ENCODE peak calls at places on chromosomes 3 and 15, in six cellular contexts. Z is CD4-positive, alpha-beta T cell; N is psoas muscle; S is Panc1; A is GM23248; K is iPS DF 6.9. L is an unnamed sample.

GRCh38 chr15:60729850-60730458 is 251.0 kb upstream of the ICE2 start:
- DNase-seq in Z (no peak), K (no peak), A (no peak), N (no peak), S (no peak), L (no peak)

GRCh38 chr3:104554409-104554808 is 812.3 kb upstream of the ALCAM start:
- DNase-seq in Z (no peak), K (no peak), A (no peak), S (no peak), N (no peak), L (no peak)

GRCh38 chr15:63973212-63974009 is 72.9 kb downstream of the DAPK2 start:
- DNase-seq in Z (no peak), K (no peak), N (no peak), A (peak; percentile 84), S (no peak), L (no peak)

GRCh38 chr3:50491023-50491422 is 12.4 kb downstream of the CACNA2D2 start:
- DNase-seq in N (no peak), A (no peak), S (no peak), Z (no peak), K (no peak), L (no peak)

GRCh38 chr15:36863551-36863950 is 236.8 kb downstream of the MEIS2 start:
- DNase-seq in N (no peak), K (no peak), S (no peak), A (no peak), Z (no peak), L (no peak)

GRCh38 chr15:65816441-65816840 is 24.3 kb upstream of the DENND4A start:
- DNase-seq in S (no peak), K (no peak), N (no peak), A (no peak), Z (no peak), L (no peak)

GRCh38 chr15:61000276-61000675 is 228.8 kb downstream of the RORA start:
- DNase-seq in K (no peak), N (no peak), Z (no peak), A (no peak), S (no peak), L (no peak)

GRCh38 chr3:78708565-78709073 is 1059.2 kb downstream of the ROBO1 start:
- DNase-seq in N (no peak), S (no peak), A (no peak), Z (no peak), K (no peak), L (no peak)

GRCh38 chr3:156628095-156628690 is 46.2 kb upstream of the TIPARP start:
- DNase-seq in N (no peak), Z (no peak), S (no peak), A (peak; percentile 39), K (no peak), L (no peak)

GRCh38 chr3:168024537-168024941 is 71.2 kb downstream of the GOLIM4 start:
- DNase-seq in Z (no peak), S (no peak), N (no peak), K (no peak), A (peak; percentile 91), L (no peak)

DNA sequence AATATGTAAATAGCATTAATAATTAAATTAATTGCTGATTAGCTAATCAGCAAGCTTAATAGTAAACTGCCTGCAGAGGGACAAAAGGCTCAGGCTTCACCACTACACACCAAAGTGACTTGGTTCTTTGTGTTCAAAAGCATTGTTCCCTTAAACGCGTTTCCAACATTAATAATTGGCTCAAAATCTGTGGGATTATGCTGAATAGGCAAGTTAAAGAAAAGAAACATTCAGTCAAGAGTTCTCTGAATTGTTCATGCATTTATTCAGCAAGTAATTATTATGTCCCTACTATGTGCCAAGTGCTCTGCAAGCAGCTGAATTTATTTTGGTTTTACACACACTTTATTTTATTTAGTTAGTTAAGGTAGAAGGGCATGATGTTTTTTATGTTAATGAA is 558.5 kb upstream of the ARRDC4 start:
- DNase-seq in K (no peak), A (no peak), Z (no peak), S (no peak), N (no peak), L (no peak)
- H3K9me3 ChIP-seq in K (no peaks in the 10 kb centered on the region), A (no peaks in the 10 kb centered on the region), Z (no peaks in the 10 kb centered on the region), S (no peaks in the 10 kb centered on the region), N (no peaks in the 10 kb centered on the region), L (peaks cover 2% of the 10 kb centered on the region)

GRCh38 chr3:141656771-141657170 is 81.3 kb upstream of the RNF7 start:
- DNase-seq in S (no peak), K (no peak), A (peak; percentile 93), N (no peak), Z (no peak), L (no peak)
- H3K9me3 ChIP-seq in S (peaks cover 9% of the 10 kb centered on the region), K (no peaks in the 10 kb centered on the region), A (no peaks in the 10 kb centered on the region), N (no peaks in the 10 kb centered on the region), Z (no peaks in the 10 kb centered on the region), L (no peaks in the 10 kb centered on the region)

GRCh38 chr3:155426524-155427230 is 133.2 kb upstream of the STRIT1 start:
- DNase-seq in Z (no peak), S (no peak), K (no peak), A (no peak), N (no peak), L (no peak)
- H3K9me3 ChIP-seq in Z (peaks cover 7% of the 10 kb centered on the region), S (no peaks in the 10 kb centered on the region), K (no peaks in the 10 kb centered on the region), A (no peaks in the 10 kb centered on the region), N (peaks cover 11% of the 10 kb centered on the region), L (no peaks in the 10 kb centered on the region)

GRCh38 chr15:24756101-24756500 is 80.5 kb downstream of the NPAP1 start:
- DNase-seq in Z (no peak), K (no peak), N (no peak), S (no peak), A (no peak), L (no peak)
- H3K9me3 ChIP-seq in Z (no peaks in the 10 kb centered on the region), K (no peaks in the 10 kb centered on the region), N (peaks cover 7% of the 10 kb centered on the region), S (peaks cover 3% of the 10 kb centered on the region), A (no peaks in the 10 kb centered on the region), L (no peaks in the 10 kb centered on the region)

DNA sequence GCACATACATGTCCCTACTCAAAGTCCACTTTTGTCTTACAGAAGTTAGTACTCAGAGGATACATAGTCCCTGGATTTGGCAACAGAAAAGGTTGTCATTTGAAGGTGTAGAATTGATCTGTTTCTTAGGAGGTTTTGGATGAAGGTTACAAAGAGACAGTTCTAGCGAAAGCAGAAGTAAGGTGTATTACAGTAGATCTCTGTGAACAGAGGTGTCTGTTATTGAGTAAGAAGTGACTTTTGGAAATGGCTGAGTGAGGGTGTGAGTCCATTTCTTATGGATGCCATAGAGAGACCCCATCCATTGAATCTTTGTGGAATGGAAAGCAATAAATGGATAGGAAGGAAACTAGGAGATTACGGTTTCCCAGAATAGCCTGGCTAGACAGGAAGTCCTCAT is 5.6 kb downstream of the ZNF662 start:
- DNase-seq in Z (no peak), K (no peak), A (no peak), N (no peak), S (no peak), L (no peak)
- H3K9me3 ChIP-seq in Z (peaks cover 25% of the 10 kb centered on the region), K (peaks cover 6% of the 10 kb centered on the region), A (no peaks in the 10 kb centered on the region), N (peaks cover 42% of the 10 kb centered on the region), S (peaks cover 9% of the 10 kb centered on the region), L (no peaks in the 10 kb centered on the region)

GRCh38 chr3:21273256-21273999 is 477.6 kb downstream of the ZNF385D start:
- DNase-seq in Z (no peak), N (no peak), S (no peak), A (peak; percentile 65), K (no peak), L (no peak)

GRCh38 chr3:21271606-21272016 is 479.4 kb downstream of the ZNF385D start:
- DNase-seq in Z (no peak), A (no peak), K (no peak), S (no peak), N (no peak), L (no peak)

DNA sequence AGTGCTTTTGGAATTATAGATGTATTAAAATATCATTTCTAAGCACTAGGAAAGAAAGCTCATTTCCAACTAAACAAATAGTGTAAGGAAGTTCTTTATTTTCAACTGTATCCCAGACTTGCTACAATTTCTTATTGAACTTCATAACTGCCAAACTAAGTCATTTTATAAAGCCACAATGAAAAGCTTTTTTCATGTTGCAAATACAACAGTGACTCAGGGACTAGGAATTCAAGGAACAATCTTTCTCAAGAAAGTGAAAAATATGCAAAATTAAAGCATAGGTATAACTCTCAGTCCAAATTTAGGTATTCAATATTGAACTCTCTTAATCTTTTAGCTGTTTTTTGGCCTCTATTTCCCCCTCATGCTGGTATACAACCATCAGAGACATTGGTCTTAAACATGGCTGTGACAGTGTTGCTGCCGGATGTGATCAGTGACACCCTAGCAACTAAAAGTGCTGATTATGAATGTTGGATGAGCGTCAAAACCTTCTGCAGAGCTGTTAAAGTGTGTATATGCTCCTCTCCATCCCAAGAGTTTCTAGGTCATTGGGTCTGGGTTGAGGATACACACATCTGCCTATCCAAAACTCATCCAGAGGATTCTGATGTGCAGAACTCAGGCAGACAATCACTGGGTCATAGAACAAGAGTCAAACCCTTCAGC is 476.9 kb downstream of the ZNF385D start:
- DNase-seq in S (no peak), A (peak; percentile 55), Z (no peak), N (no peak), K (no peak), L (no peak)
- H3K9me3 ChIP-seq in S (no peaks in the 10 kb centered on the region), A (no peaks in the 10 kb centered on the region), Z (no peaks in the 10 kb centered on the region), N (no peaks in the 10 kb centered on the region), K (peaks cover 1% of the 10 kb centered on the region), L (no peaks in the 10 kb centered on the region)

L was measured in T-helper 17 cell.